ENCODE peak calls at places on chromosome 21, in ten cellular contexts. One of them, this sample, is unnamed.

GRCh38 chr21:45886610-45887026 is 95.0 kb upstream of the COL6A1 start:
- DNase-seq in amniotic stem cell: no peak
- DNase-seq in activated T-helper 1 cell treated with anti-CD3 and anti-CD28 coated beads, Interleukin-12 subunit alpha, Interleukin-12 subunit beta, Interleukin-2, Interleukin-4 antibody, amounts not matched to agents 30 ng/mL and 10 ng/mL and 1 ng/mL, durations not matched to agents 14 hours and 24 hours and 36 hours: peak
- DNase-seq in activated B cell treated with CpG ODN at 0.5 μM for 24 hours: no peak
- DNase-seq in GM10248: no peak
- DNase-seq in effector CD4-positive, alpha-beta T cell: no peak
- DNase-seq in activated CD8-positive, alpha-beta T cell treated with anti-CD3 and anti-CD28 coated beads for 36 hours: peak
- DNase-seq in AG08396: no peak
- DNase-seq in heart left ventricle: no peak
- DNase-seq in lower leg skin: no peak
- DNase-seq in this sample: no peak

GRCh38 chr21:15742694-15743093 is 12.9 kb downstream of the USP25 start:
- DNase-seq in AG08396: no peak
- DNase-seq in heart left ventricle: no peak
- DNase-seq in activated T-helper 1 cell treated with anti-CD3 and anti-CD28 coated beads, Interleukin-12 subunit alpha, Interleukin-12 subunit beta, Interleukin-2, Interleukin-4 antibody, amounts not matched to agents 30 ng/mL and 10 ng/mL and 1 ng/mL, durations not matched to agents 14 hours and 24 hours and 36 hours: no peak
- DNase-seq in activated CD8-positive, alpha-beta T cell treated with anti-CD3 and anti-CD28 coated beads for 36 hours: no peak
- DNase-seq in GM10248: no peak
- DNase-seq in lower leg skin: no peak
- DNase-seq in amniotic stem cell: no peak
- DNase-seq in activated B cell treated with CpG ODN at 0.5 μM for 24 hours: no peak
- DNase-seq in effector CD4-positive, alpha-beta T cell: no peak
- DNase-seq in this sample: no peak

GRCh38 chr21:34112316-34113033 is 39.1 kb downstream of the MRPS6 start:
- DNase-seq in heart left ventricle: no peak
- DNase-seq in lower leg skin: no peak
- DNase-seq in GM10248: no peak
- DNase-seq in AG08396: no peak
- DNase-seq in activated T-helper 1 cell treated with anti-CD3 and anti-CD28 coated beads, Interleukin-12 subunit alpha, Interleukin-12 subunit beta, Interleukin-2, Interleukin-4 antibody, amounts not matched to agents 30 ng/mL and 10 ng/mL and 1 ng/mL, durations not matched to agents 14 hours and 24 hours and 36 hours: no peak
- DNase-seq in amniotic stem cell: no peak
- DNase-seq in activated CD8-positive, alpha-beta T cell treated with anti-CD3 and anti-CD28 coated beads for 36 hours: no peak
- DNase-seq in effector CD4-positive, alpha-beta T cell: no peak
- DNase-seq in activated B cell treated with CpG ODN at 0.5 μM for 24 hours: no peak
- DNase-seq in this sample: no peak

GRCh38 chr21:46099476-46099875 is 1.6 kb downstream of the COL6A2 start:
- DNase-seq in lower leg skin: peak
- DNase-seq in amniotic stem cell: no peak
- DNase-seq in heart left ventricle: peak
- DNase-seq in activated B cell treated with CpG ODN at 0.5 μM for 24 hours: peak
- DNase-seq in activated CD8-positive, alpha-beta T cell treated with anti-CD3 and anti-CD28 coated beads for 36 hours: peak
- DNase-seq in activated T-helper 1 cell treated with anti-CD3 and anti-CD28 coated beads, Interleukin-12 subunit alpha, Interleukin-12 subunit beta, Interleukin-2, Interleukin-4 antibody, amounts not matched to agents 30 ng/mL and 10 ng/mL and 1 ng/mL, durations not matched to agents 14 hours and 24 hours and 36 hours: no peak
- DNase-seq in AG08396: peak
- DNase-seq in GM10248: no peak
- DNase-seq in effector CD4-positive, alpha-beta T cell: no peak
- DNase-seq in this sample: no peak

GRCh38 chr21:42496839-42497202 is 797 bp upstream of the RSPH1 start:
- DNase-seq in effector CD4-positive, alpha-beta T cell: no peak
- DNase-seq in AG08396: no peak
- DNase-seq in activated CD8-positive, alpha-beta T cell treated with anti-CD3 and anti-CD28 coated beads for 36 hours: peak
- DNase-seq in activated B cell treated with CpG ODN at 0.5 μM for 24 hours: no peak
- DNase-seq in lower leg skin: peak
- DNase-seq in amniotic stem cell: no peak
- DNase-seq in activated T-helper 1 cell treated with anti-CD3 and anti-CD28 coated beads, Interleukin-12 subunit alpha, Interleukin-12 subunit beta, Interleukin-2, Interleukin-4 antibody, amounts not matched to agents 30 ng/mL and 10 ng/mL and 1 ng/mL, durations not matched to agents 14 hours and 24 hours and 36 hours: no peak
- DNase-seq in heart left ventricle: peak
- DNase-seq in GM10248: no peak
- DNase-seq in this sample: no peak

GRCh38 chr21:46229133-46229922 is 754 bp upstream of the LSS start:
- DNase-seq in activated B cell treated with CpG ODN at 0.5 μM for 24 hours: no peak
- DNase-seq in effector CD4-positive, alpha-beta T cell: no peak
- DNase-seq in activated CD8-positive, alpha-beta T cell treated with anti-CD3 and anti-CD28 coated beads for 36 hours: no peak
- DNase-seq in activated T-helper 1 cell treated with anti-CD3 and anti-CD28 coated beads, Interleukin-12 subunit alpha, Interleukin-12 subunit beta, Interleukin-2, Interleukin-4 antibody, amounts not matched to agents 30 ng/mL and 10 ng/mL and 1 ng/mL, durations not matched to agents 14 hours and 24 hours and 36 hours: no peak
- DNase-seq in AG08396: peak
- DNase-seq in amniotic stem cell: no peak
- DNase-seq in GM10248: no peak
- DNase-seq in lower leg skin: peak
- DNase-seq in heart left ventricle: no peak
- DNase-seq in this sample: no peak

GRCh38 chr21:37684115-37684493 is 232.2 kb downstream of the KCNJ6 start:
- DNase-seq in GM10248: no peak
- DNase-seq in heart left ventricle: no peak
- DNase-seq in amniotic stem cell: no peak
- DNase-seq in activated T-helper 1 cell treated with anti-CD3 and anti-CD28 coated beads, Interleukin-12 subunit alpha, Interleukin-12 subunit beta, Interleukin-2, Interleukin-4 antibody, amounts not matched to agents 30 ng/mL and 10 ng/mL and 1 ng/mL, durations not matched to agents 14 hours and 24 hours and 36 hours: no peak
- DNase-seq in effector CD4-positive, alpha-beta T cell: no peak
- DNase-seq in activated B cell treated with CpG ODN at 0.5 μM for 24 hours: no peak
- DNase-seq in AG08396: no peak
- DNase-seq in lower leg skin: no peak
- DNase-seq in activated CD8-positive, alpha-beta T cell treated with anti-CD3 and anti-CD28 coated beads for 36 hours: no peak
- DNase-seq in this sample: no peak

GRCh38 chr21:33392586-33392985 is 10.6 kb upstream of the IFNGR2 start:
- DNase-seq in heart left ventricle: no peak
- DNase-seq in activated B cell treated with CpG ODN at 0.5 μM for 24 hours: no peak
- DNase-seq in activated CD8-positive, alpha-beta T cell treated with anti-CD3 and anti-CD28 coated beads for 36 hours: no peak
- DNase-seq in lower leg skin: no peak
- DNase-seq in AG08396: no peak
- DNase-seq in amniotic stem cell: no peak
- DNase-seq in GM10248: no peak
- DNase-seq in effector CD4-positive, alpha-beta T cell: no peak
- DNase-seq in activated T-helper 1 cell treated with anti-CD3 and anti-CD28 coated beads, Interleukin-12 subunit alpha, Interleukin-12 subunit beta, Interleukin-2, Interleukin-4 antibody, amounts not matched to agents 30 ng/mL and 10 ng/mL and 1 ng/mL, durations not matched to agents 14 hours and 24 hours and 36 hours: no peak
- DNase-seq in this sample: no peak

GRCh38 chr21:37292041-37292440 is 24.9 kb upstream of the VPS26C start:
- DNase-seq in GM10248: no peak
- DNase-seq in activated CD8-positive, alpha-beta T cell treated with anti-CD3 and anti-CD28 coated beads for 36 hours: no peak
- DNase-seq in heart left ventricle: no peak
- DNase-seq in lower leg skin: no peak
- DNase-seq in activated B cell treated with CpG ODN at 0.5 μM for 24 hours: no peak
- DNase-seq in amniotic stem cell: no peak
- DNase-seq in AG08396: no peak
- DNase-seq in activated T-helper 1 cell treated with anti-CD3 and anti-CD28 coated beads, Interleukin-12 subunit alpha, Interleukin-12 subunit beta, Interleukin-2, Interleukin-4 antibody, amounts not matched to agents 30 ng/mL and 10 ng/mL and 1 ng/mL, durations not matched to agents 14 hours and 24 hours and 36 hours: no peak
- DNase-seq in effector CD4-positive, alpha-beta T cell: no peak
- DNase-seq in this sample: no peak

GRCh38 chr21:35136586-35137254 is 87.6 kb upstream of the RUNX1 start:
- DNase-seq in amniotic stem cell: no peak
- DNase-seq in effector CD4-positive, alpha-beta T cell: no peak
- DNase-seq in activated CD8-positive, alpha-beta T cell treated with anti-CD3 and anti-CD28 coated beads for 36 hours: no peak
- DNase-seq in GM10248: no peak
- DNase-seq in AG08396: peak
- DNase-seq in activated T-helper 1 cell treated with anti-CD3 and anti-CD28 coated beads, Interleukin-12 subunit alpha, Interleukin-12 subunit beta, Interleukin-2, Interleukin-4 antibody, amounts not matched to agents 30 ng/mL and 10 ng/mL and 1 ng/mL, durations not matched to agents 14 hours and 24 hours and 36 hours: no peak
- DNase-seq in lower leg skin: no peak
- DNase-seq in heart left ventricle: no peak
- DNase-seq in activated B cell treated with CpG ODN at 0.5 μM for 24 hours: no peak
- DNase-seq in this sample: peak

GRCh38 chr21:16264314-16264713 is 534.5 kb downstream of the USP25 start:
- DNase-seq in amniotic stem cell: no peak
- DNase-seq in effector CD4-positive, alpha-beta T cell: no peak
- DNase-seq in AG08396: no peak
- DNase-seq in activated T-helper 1 cell treated with anti-CD3 and anti-CD28 coated beads, Interleukin-12 subunit alpha, Interleukin-12 subunit beta, Interleukin-2, Interleukin-4 antibody, amounts not matched to agents 30 ng/mL and 10 ng/mL and 1 ng/mL, durations not matched to agents 14 hours and 24 hours and 36 hours: no peak
- DNase-seq in heart left ventricle: no peak
- DNase-seq in GM10248: no peak
- DNase-seq in activated B cell treated with CpG ODN at 0.5 μM for 24 hours: no peak
- DNase-seq in activated CD8-positive, alpha-beta T cell treated with anti-CD3 and anti-CD28 coated beads for 36 hours: no peak
- DNase-seq in lower leg skin: no peak
- DNase-seq in this sample: no peak

GRCh38 chr21:32257952-32258785 is 20.7 kb downstream of the MIS18A start:
- DNase-seq in activated T-helper 1 cell treated with anti-CD3 and anti-CD28 coated beads, Interleukin-12 subunit alpha, Interleukin-12 subunit beta, Interleukin-2, Interleukin-4 antibody, amounts not matched to agents 30 ng/mL and 10 ng/mL and 1 ng/mL, durations not matched to agents 14 hours and 24 hours and 36 hours: peak
- DNase-seq in heart left ventricle: peak
- DNase-seq in activated CD8-positive, alpha-beta T cell treated with anti-CD3 and anti-CD28 coated beads for 36 hours: peak
- DNase-seq in effector CD4-positive, alpha-beta T cell: no peak
- DNase-seq in amniotic stem cell: peak
- DNase-seq in AG08396: peak
- DNase-seq in GM10248: peak
- DNase-seq in lower leg skin: peak
- DNase-seq in activated B cell treated with CpG ODN at 0.5 μM for 24 hours: no peak
- DNase-seq in this sample: peak

GRCh38 chr21:32599146-32599925 is 12.8 kb downstream of the CFAP298 start:
- DNase-seq in amniotic stem cell: no peak
- DNase-seq in GM10248: no peak
- DNase-seq in lower leg skin: peak
- DNase-seq in activated T-helper 1 cell treated with anti-CD3 and anti-CD28 coated beads, Interleukin-12 subunit alpha, Interleukin-12 subunit beta, Interleukin-2, Interleukin-4 antibody, amounts not matched to agents 30 ng/mL and 10 ng/mL and 1 ng/mL, durations not matched to agents 14 hours and 24 hours and 36 hours: no peak
- DNase-seq in effector CD4-positive, alpha-beta T cell: no peak
- DNase-seq in activated B cell treated with CpG ODN at 0.5 μM for 24 hours: no peak
- DNase-seq in activated CD8-positive, alpha-beta T cell treated with anti-CD3 and anti-CD28 coated beads for 36 hours: no peak
- DNase-seq in AG08396: no peak
- DNase-seq in heart left ventricle: no peak
- DNase-seq in this sample: no peak

GRCh38 chr21:39681257-39681656 is 63.7 kb upstream of the IGSF5 start:
- DNase-seq in effector CD4-positive, alpha-beta T cell: no peak
- DNase-seq in AG08396: no peak
- DNase-seq in heart left ventricle: no peak
- DNase-seq in lower leg skin: no peak
- DNase-seq in activated B cell treated with CpG ODN at 0.5 μM for 24 hours: no peak
- DNase-seq in amniotic stem cell: no peak
- DNase-seq in activated T-helper 1 cell treated with anti-CD3 and anti-CD28 coated beads, Interleukin-12 subunit alpha, Interleukin-12 subunit beta, Interleukin-2, Interleukin-4 antibody, amounts not matched to agents 30 ng/mL and 10 ng/mL and 1 ng/mL, durations not matched to agents 14 hours and 24 hours and 36 hours: no peak
- DNase-seq in GM10248: no peak
- DNase-seq in activated CD8-positive, alpha-beta T cell treated with anti-CD3 and anti-CD28 coated beads for 36 hours: no peak
- DNase-seq in this sample: no peak

GRCh38 chr21:42309753-42310213 is 5.4 kb downstream of the TFF3 start:
- DNase-seq in GM10248: peak
- DNase-seq in AG08396: peak
- DNase-seq in amniotic stem cell: no peak
- DNase-seq in activated T-helper 1 cell treated with anti-CD3 and anti-CD28 coated beads, Interleukin-12 subunit alpha, Interleukin-12 subunit beta, Interleukin-2, Interleukin-4 antibody, amounts not matched to agents 30 ng/mL and 10 ng/mL and 1 ng/mL, durations not matched to agents 14 hours and 24 hours and 36 hours: peak
- DNase-seq in effector CD4-positive, alpha-beta T cell: peak
- DNase-seq in lower leg skin: peak
- DNase-seq in activated B cell treated with CpG ODN at 0.5 μM for 24 hours: peak
- DNase-seq in activated CD8-positive, alpha-beta T cell treated with anti-CD3 and anti-CD28 coated beads for 36 hours: peak
- DNase-seq in heart left ventricle: no peak
- DNase-seq in this sample: no peak

GRCh38 chr21:42145569-42146250 is 73.2 kb upstream of the ABCG1 start:
- DNase-seq in activated CD8-positive, alpha-beta T cell treated with anti-CD3 and anti-CD28 coated beads for 36 hours: peak
- DNase-seq in activated T-helper 1 cell treated with anti-CD3 and anti-CD28 coated beads, Interleukin-12 subunit alpha, Interleukin-12 subunit beta, Interleukin-2, Interleukin-4 antibody, amounts not matched to agents 30 ng/mL and 10 ng/mL and 1 ng/mL, durations not matched to agents 14 hours and 24 hours and 36 hours: peak
- DNase-seq in amniotic stem cell: peak
- DNase-seq in activated B cell treated with CpG ODN at 0.5 μM for 24 hours: peak
- DNase-seq in GM10248: peak
- DNase-seq in effector CD4-positive, alpha-beta T cell: peak
- DNase-seq in AG08396: peak
- DNase-seq in lower leg skin: peak
- DNase-seq in heart left ventricle: peak
- DNase-seq in this sample: peak

GRCh38 chr21:34511787-34512451 is at the start of gene KCNE1:
- DNase-seq in AG08396: no peak
- DNase-seq in amniotic stem cell: no peak
- DNase-seq in activated B cell treated with CpG ODN at 0.5 μM for 24 hours: no peak
- DNase-seq in activated T-helper 1 cell treated with anti-CD3 and anti-CD28 coated beads, Interleukin-12 subunit alpha, Interleukin-12 subunit beta, Interleukin-2, Interleukin-4 antibody, amounts not matched to agents 30 ng/mL and 10 ng/mL and 1 ng/mL, durations not matched to agents 14 hours and 24 hours and 36 hours: no peak
- DNase-seq in activated CD8-positive, alpha-beta T cell treated with anti-CD3 and anti-CD28 coated beads for 36 hours: no peak
- DNase-seq in GM10248: no peak
- DNase-seq in effector CD4-positive, alpha-beta T cell: no peak
- DNase-seq in lower leg skin: no peak
- DNase-seq in heart left ventricle: peak
- DNase-seq in this sample: no peak

GRCh38 chr21:45763074-45763473 is 119.5 kb downstream of the PCBP3 start:
- DNase-seq in activated CD8-positive, alpha-beta T cell treated with anti-CD3 and anti-CD28 coated beads for 36 hours: no peak
- DNase-seq in activated B cell treated with CpG ODN at 0.5 μM for 24 hours: no peak
- DNase-seq in AG08396: no peak
- DNase-seq in activated T-helper 1 cell treated with anti-CD3 and anti-CD28 coated beads, Interleukin-12 subunit alpha, Interleukin-12 subunit beta, Interleukin-2, Interleukin-4 antibody, amounts not matched to agents 30 ng/mL and 10 ng/mL and 1 ng/mL, durations not matched to agents 14 hours and 24 hours and 36 hours: no peak
- DNase-seq in GM10248: no peak
- DNase-seq in lower leg skin: no peak
- DNase-seq in amniotic stem cell: no peak
- DNase-seq in effector CD4-positive, alpha-beta T cell: no peak
- DNase-seq in heart left ventricle: no peak
- DNase-seq in this sample: no peak

GRCh38 chr21:15326032-15326867 is 261.4 kb upstream of the NRIP1 start:
- DNase-seq in heart left ventricle: no peak
- DNase-seq in lower leg skin: no peak
- DNase-seq in GM10248: no peak
- DNase-seq in AG08396: no peak
- DNase-seq in effector CD4-positive, alpha-beta T cell: no peak
- DNase-seq in activated CD8-positive, alpha-beta T cell treated with anti-CD3 and anti-CD28 coated beads for 36 hours: no peak
- DNase-seq in amniotic stem cell: no peak
- DNase-seq in activated T-helper 1 cell treated with anti-CD3 and anti-CD28 coated beads, Interleukin-12 subunit alpha, Interleukin-12 subunit beta, Interleukin-2, Interleukin-4 antibody, amounts not matched to agents 30 ng/mL and 10 ng/mL and 1 ng/mL, durations not matched to agents 14 hours and 24 hours and 36 hours: no peak
- DNase-seq in activated B cell treated with CpG ODN at 0.5 μM for 24 hours: no peak
- DNase-seq in this sample: no peak

GRCh38 chr21:45957986-45958610 is 23.5 kb upstream of the COL6A1 start:
- DNase-seq in activated CD8-positive, alpha-beta T cell treated with anti-CD3 and anti-CD28 coated beads for 36 hours: no peak
- DNase-seq in activated B cell treated with CpG ODN at 0.5 μM for 24 hours: no peak
- DNase-seq in lower leg skin: peak
- DNase-seq in AG08396: peak
- DNase-seq in GM10248: no peak
- DNase-seq in effector CD4-positive, alpha-beta T cell: no peak
- DNase-seq in activated T-helper 1 cell treated with anti-CD3 and anti-CD28 coated beads, Interleukin-12 subunit alpha, Interleukin-12 subunit beta, Interleukin-2, Interleukin-4 antibody, amounts not matched to agents 30 ng/mL and 10 ng/mL and 1 ng/mL, durations not matched to agents 14 hours and 24 hours and 36 hours: no peak
- DNase-seq in amniotic stem cell: no peak
- DNase-seq in heart left ventricle: peak
- DNase-seq in this sample: no peak

GRCh38 chr21:45033791-45034555 is 40.4 kb upstream of the ADARB1 start:
- DNase-seq in activated B cell treated with CpG ODN at 0.5 μM for 24 hours: no peak
- DNase-seq in effector CD4-positive, alpha-beta T cell: no peak
- DNase-seq in activated CD8-positive, alpha-beta T cell treated with anti-CD3 and anti-CD28 coated beads for 36 hours: no peak
- DNase-seq in lower leg skin: no peak
- DNase-seq in GM10248: no peak
- DNase-seq in AG08396: peak
- DNase-seq in amniotic stem cell: no peak
- DNase-seq in activated T-helper 1 cell treated with anti-CD3 and anti-CD28 coated beads, Interleukin-12 subunit alpha, Interleukin-12 subunit beta, Interleukin-2, Interleukin-4 antibody, amounts not matched to agents 30 ng/mL and 10 ng/mL and 1 ng/mL, durations not matched to agents 14 hours and 24 hours and 36 hours: no peak
- DNase-seq in heart left ventricle: no peak
- DNase-seq in this sample: no peak

This sample was measured in HFFc6.